ENCODE peak calls at places on chromosome 5, in seven cellular contexts. L is NCI-H1105 treated with DMSO at 0.1 percent for 48 hours, V is cardiac muscle cell, Q is transverse colon, R is NCI-H510A treated with DMSO at 0.1 percent for 48 hours, S is Right ventricle myocardium superior, G is GOT3. X is an unnamed sample.

GRCh38 chr5:22058620-22059019 is 794.5 kb downstream of the CDH12 start:
- DNase-seq in V (no peak), G (no peak), Q (no peak), L (no peak), S (no peak), R (no peak), X (no peak)

GRCh38 chr5:149517461-149518122 is 33.6 kb downstream of the CSNK1A1 start:
- DNase-seq in V (peak), L (no peak), Q (no peak), S (no peak), R (peak), G (no peak), X (no peak)

GRCh38 chr5:96433066-96433447 is at the start of gene PCSK1:
- DNase-seq in V (no peak), S (no peak), G (no peak), R (peak), L (peak), Q (no peak), X (no peak)

GRCh38 chr5:6750951-6751685 is 37.9 kb downstream of the TENT4A start:
- DNase-seq in G (no peak), Q (no peak), S (no peak), V (no peak), L (no peak), R (no peak), X (no peak)

GRCh38 chr5:157718529-157718928 is 12.7 kb upstream of the THG1L start:
- DNase-seq in G (peak), Q (no peak), V (peak), L (peak), R (peak), S (no peak), X (peak)

GRCh38 chr5:1468629-1469527 is 23.6 kb upstream of the SLC6A3 start:
- DNase-seq in S (peak), R (no peak), V (no peak), Q (no peak), L (no peak), G (no peak), X (no peak)

GRCh38 chr5:127957183-127957582 is 126.4 kb upstream of the SLC12A2 start:
- DNase-seq in S (peak), V (no peak), G (no peak), L (no peak), R (no peak), Q (peak), X (no peak)

GRCh38 chr5:172909931-172910502 is 49.2 kb upstream of the RPL26L1 start:
- DNase-seq in L (no peak), V (peak), S (no peak), G (no peak), Q (no peak), R (no peak), X (no peak)

GRCh38 chr5:179700401-179700918 is 1.7 kb downstream of the CANX start:
- DNase-seq in Q (no peak), S (no peak), V (peak), L (no peak), G (no peak), R (no peak), X (peak)

GRCh38 chr5:95664204-95664786 is 17.7 kb downstream of the RFESD start:
- DNase-seq in R (peak), Q (peak), L (peak), V (peak), S (no peak), G (no peak), X (no peak)

GRCh38 chr5:96096724-96097123 is 135.1 kb upstream of the ELL2 start:
- DNase-seq in L (no peak), Q (no peak), V (no peak), R (no peak), G (no peak), S (no peak), X (no peak)

GRCh38 chr5:9409413-9410089 is 136.3 kb downstream of the SEMA5A start:
- DNase-seq in Q (no peak), R (no peak), L (no peak), V (no peak), S (no peak), G (no peak), X (no peak)

GRCh38 chr5:95808686-95809413 is 13.7 kb downstream of the GLRX start:
- DNase-seq in L (no peak), S (peak), Q (peak), G (peak), V (peak), R (no peak), X (no peak)

GRCh38 chr5:147576646-147577535 is 67.0 kb upstream of the DPYSL3 start:
- DNase-seq in L (no peak), V (peak), Q (peak), S (peak), R (peak), G (no peak), X (peak)

GRCh38 chr5:78496373-78496772 is 136.0 kb downstream of the SCAMP1 start:
- DNase-seq in R (no peak), V (no peak), G (no peak), S (no peak), Q (no peak), L (no peak), X (no peak)

GRCh38 chr5:14464661-14465060 is 116.9 kb upstream of the OTULINL start:
- DNase-seq in G (no peak), V (no peak), Q (no peak), R (peak), S (no peak), L (peak), X (no peak)

GRCh38 chr5:90809695-90810094 is 251.1 kb downstream of the ADGRV1 start:
- DNase-seq in V (peak), L (no peak), Q (no peak), R (no peak), S (no peak), G (no peak), X (no peak)

GRCh38 chr5:151708126-151708525 is 21.4 kb upstream of the SPARC start:
- DNase-seq in V (no peak), G (no peak), L (no peak), Q (peak), S (no peak), R (no peak), X (no peak)

GRCh38 chr5:96924016-96924443 is 11.8 kb upstream of the LNPEP start:
- DNase-seq in Q (no peak), L (no peak), R (no peak), S (no peak), G (no peak), V (peak), X (no peak)

GRCh38 chr5:89756955-89757354 is 652.6 kb downstream of the CETN3 start:
- DNase-seq in G (no peak), R (no peak), V (peak), L (no peak), S (no peak), Q (no peak), X (no peak)

GRCh38 chr5:134252671-134253070 is 26.8 kb upstream of the PPP2CA start:
- DNase-seq in G (no peak), L (no peak), R (no peak), Q (no peak), S (no peak), V (peak), X (no peak)

GRCh38 chr5:135032613-135033025 is 1.4 kb downstream of the PITX1 start:
- DNase-seq in L (no peak), R (no peak), V (no peak), Q (no peak), S (no peak), G (no peak), X (no peak)

GRCh38 chr5:89105836-89106235 is 222.9 kb upstream of the MEF2C start:
- DNase-seq in S (no peak), G (no peak), Q (no peak), V (no peak), L (no peak), R (no peak), X (no peak)

GRCh38 chr5:5326126-5326758 is 96.2 kb upstream of the ICE1 start:
- DNase-seq in L (no peak), S (no peak), G (no peak), Q (no peak), V (peak), R (no peak), X (no peak)

GRCh38 chr5:78659714-78660113 is 11.1 kb upstream of the LHFPL2 start:
- DNase-seq in L (no peak), R (no peak), S (no peak), V (no peak), G (no peak), Q (no peak), X (peak)

GRCh38 chr5:22736443-22736842 is 116.7 kb downstream of the CDH12 start:
- DNase-seq in Q (no peak), V (no peak), R (no peak), L (no peak), S (no peak), G (no peak), X (no peak)

GRCh38 chr5:74386571-74387334 is 253.8 kb downstream of the ENC1 start:
- DNase-seq in S (no peak), L (no peak), R (no peak), G (no peak), V (no peak), Q (no peak), X (no peak)

GRCh38 chr5:115262066-115262404 is 642 bp downstream of the PGGT1B start:
- DNase-seq in S (no peak), G (no peak), L (no peak), Q (no peak), V (peak), R (no peak), X (peak)

GRCh38 chr5:53481887-53482716 is 1.7 kb downstream of the FST start:
- DNase-seq in S (peak), V (peak), G (peak), L (peak), Q (peak), R (no peak), X (peak)

GRCh38 chr5:43602456-43602817 is 543 bp upstream of the NNT start:
- DNase-seq in Q (peak), R (peak), S (no peak), G (no peak), L (peak), V (peak), X (peak)

GRCh38 chr5:59640411-59640810 is 253.1 kb downstream of the PDE4D start:
- DNase-seq in G (no peak), V (peak), Q (no peak), S (peak), L (no peak), R (no peak), X (no peak)

GRCh38 chr5:113663879-113664278 is 150.4 kb downstream of the YTHDC2 start:
- DNase-seq in S (peak), V (peak), R (no peak), G (no peak), L (no peak), Q (peak), X (peak)

GRCh38 chr5:38830521-38831051 is 15.2 kb upstream of the OSMR start:
- DNase-seq in G (no peak), L (no peak), R (no peak), V (no peak), S (no peak), Q (no peak), X (no peak)

GRCh38 chr5:90390326-90390725 is 19.2 kb downstream of the CETN3 start:
- DNase-seq in G (no peak), Q (no peak), S (no peak), V (no peak), L (no peak), R (no peak), X (no peak)

X was measured in K562.